ENCODE peak calls at places on chromosomes 16 and 17, in ten cellular contexts. Y, L, S, Q, F, T, A, D, P and X are unnamed samples.

GRCh38 chr17:43020789-43021738 is 1.1 kb downstream of the VAT1 start:
- DNase-seq in Y (no peak), F (peak), L (peak), D (peak), S (peak), A (peak), T (peak), P (peak), Q (peak), X (peak)

GRCh38 chr16:46853713-46854443 is 22.9 kb upstream of the C16orf87 start:
- DNase-seq in F (peak), P (peak), Q (no peak), S (peak), Y (peak), L (peak), T (peak), A (peak), D (peak), X (peak)

GRCh38 chr16:57538235-57538711 is 1.9 kb upstream of the CCDC102A start:
- DNase-seq in Y (no peak), D (no peak), F (no peak), P (no peak), A (no peak), S (no peak), L (peak), Q (no peak), T (no peak), X (no peak)

GRCh38 chr17:12623220-12623848 is 42.4 kb upstream of the MYOCD start:
- DNase-seq in T (no peak), L (no peak), Y (no peak), D (no peak), P (no peak), F (no peak), A (no peak), Q (no peak), S (no peak), X (no peak)

GRCh38 chr17:68290268-68290954 is 516 bp downstream of the SLC16A6 start:
- DNase-seq in L (peak), P (peak), A (peak), T (no peak), Q (peak), F (peak), D (no peak), Y (no peak), S (peak), X (peak)

GRCh38 chr17:16930571-16931317 is 41.2 kb downstream of the TNFRSF13B start:
- DNase-seq in T (peak), Y (no peak), L (no peak), P (no peak), S (no peak), A (no peak), D (no peak), F (no peak), Q (no peak), X (no peak)

GRCh38 chr16:168424-168823 is 2.6 kb downstream of the HBM start:
- DNase-seq in T (no peak), P (no peak), Y (peak), A (no peak), S (no peak), L (no peak), D (no peak), Q (no peak), F (no peak), X (no peak)

GRCh38 chr17:42832934-42833770 is at the start of gene PSME3:
- DNase-seq in Y (peak), S (peak), L (peak), T (peak), Q (peak), D (peak), A (peak), F (peak), P (peak), X (peak)

GRCh38 chr17:1783834-1784611 is 22.2 kb downstream of the SERPINF1 start:
- DNase-seq in L (peak), S (peak), T (peak), Q (no peak), A (no peak), F (no peak), Y (no peak), P (peak), D (no peak), X (peak)

GRCh38 chr16:75593825-75594820 is 27.9 kb downstream of the GABARAPL2 start:
- DNase-seq in Y (peak), Q (no peak), S (peak), F (no peak), P (no peak), D (no peak), T (no peak), A (no peak), L (no peak), X (peak)

GRCh38 chr16:84553873-84554399 is 49.5 kb upstream of the MEAK7 start:
- DNase-seq in L (no peak), T (no peak), P (no peak), D (no peak), S (no peak), Y (no peak), Q (peak), A (peak), F (peak), X (no peak)

GRCh38 chr16:56985288-56985961 is 3.9 kb upstream of the NLRC5 start:
- DNase-seq in F (no peak), T (peak), Y (no peak), D (peak), Q (no peak), S (peak), P (peak), L (no peak), A (no peak), X (peak)

GRCh38 chr17:47810200-47810821 is 11.3 kb downstream of the OSBPL7 start:
- DNase-seq in D (peak), Q (peak), T (peak), Y (no peak), P (peak), A (no peak), L (no peak), F (no peak), S (peak), X (no peak)

GRCh38 chr17:31508310-31509094 is 117.0 kb downstream of the RAB11FIP4 start:
- DNase-seq in T (no peak), Y (no peak), F (peak), D (no peak), L (no peak), P (no peak), A (peak), Q (peak), S (no peak), X (no peak)

GRCh38 chr16:67357561-67357960 is 30.9 kb downstream of the LRRC36 start:
- DNase-seq in F (no peak), T (no peak), A (no peak), Q (no peak), Y (peak), S (no peak), P (no peak), D (no peak), L (no peak), X (no peak)

GRCh38 chr17:39628655-39629493 is 2.1 kb downstream of the PPP1R1B start:
- DNase-seq in Y (peak), P (no peak), Q (no peak), A (no peak), F (no peak), S (no peak), L (no peak), D (no peak), T (no peak), X (no peak)

GRCh38 chr17:77163001-77163400 is 22.2 kb downstream of the SEC14L1 start:
- DNase-seq in T (no peak), S (peak), D (no peak), Y (no peak), F (no peak), A (no peak), P (no peak), Q (no peak), L (no peak), X (peak)

GRCh38 chr17:44346064-44346844 is 1.2 kb downstream of the GRN start:
- DNase-seq in F (no peak), S (no peak), D (no peak), L (no peak), P (no peak), T (no peak), A (no peak), Y (no peak), Q (no peak), X (no peak)

GRCh38 chr17:32914181-32914580 is 13.8 kb upstream of the TMEM98 start:
- DNase-seq in T (no peak), D (no peak), Q (no peak), A (no peak), L (no peak), S (no peak), F (no peak), P (no peak), Y (no peak), X (no peak)

GRCh38 chr17:44378171-44378705 is 11.2 kb downstream of the ITGA2B start:
- DNase-seq in Y (no peak), S (no peak), P (no peak), F (no peak), Q (no peak), T (no peak), L (no peak), A (no peak), D (no peak), X (no peak)

GRCh38 chr16:67917140-67917851 is 14.4 kb downstream of the CTRL start:
- DNase-seq in F (no peak), L (no peak), T (no peak), A (no peak), Q (no peak), Y (no peak), D (no peak), P (no peak), S (no peak), X (no peak)

GRCh38 chr17:66767164-66767933 is 67.6 kb upstream of the CACNG5 start:
- DNase-seq in F (no peak), S (no peak), L (no peak), Q (no peak), A (no peak), Y (no peak), D (no peak), T (no peak), P (peak), X (no peak)

GRCh38 chr17:4375039-4375748 is 8.7 kb upstream of the UBE2G1 start:
- DNase-seq in Q (peak), L (no peak), P (no peak), D (no peak), Y (no peak), S (no peak), T (no peak), F (no peak), A (no peak), X (no peak)

GRCh38 chr17:40312131-40312731 is 3.3 kb downstream of the RARA start:
- DNase-seq in S (no peak), Q (no peak), Y (no peak), D (peak), P (peak), T (peak), L (no peak), F (no peak), A (no peak), X (no peak)

GRCh38 chr17:32256012-32256694 is 9.5 kb upstream of the RHBDL3 start:
- DNase-seq in A (no peak), P (no peak), Y (no peak), Q (no peak), T (no peak), S (no peak), L (no peak), D (no peak), F (no peak), X (no peak)

GRCh38 chr16:81521141-81521626 is 76.6 kb downstream of the CMIP start:
- DNase-seq in Y (no peak), T (no peak), P (no peak), A (peak), D (no peak), L (no peak), Q (peak), F (peak), S (no peak), X (no peak)

GRCh38 chr17:410674-411401 is 58.2 kb upstream of the RPH3AL start:
- DNase-seq in Q (peak), L (no peak), D (no peak), T (no peak), P (no peak), S (peak), A (peak), F (no peak), Y (no peak), X (peak)